ENCODE peak calls at places on chromosomes 7 and 10, in seven cellular contexts. Q is sigmoid colon, A is astrocyte of the spinal cord, D is glutamatergic neuron, G is A549, M is heart right ventricle, T is endodermal cell. C is an unnamed sample.

GRCh38 chr10:88932539-88933256 is 19.9 kb downstream of the ACTA2 start:
- DNase-seq in G (peak; percentile 76), M (no peak), D (peak; percentile 38), A (peak; percentile 78), Q (peak; percentile 83), T (peak; percentile 76), C (peak; percentile 88)

GRCh38 chr10:43250625-43250924 is 16.3 kb downstream of the RASGEF1A start:
- DNase-seq in Q (no peak), A (no peak), D (no peak), G (no peak), T (no peak), M (no peak), C (peak; percentile 71)

GRCh38 chr10:104406715-104407517 is 53.3 kb downstream of the CFAP58 start:
- DNase-seq in M (no peak), T (no peak), Q (no peak), A (peak; percentile 71), D (no peak), G (peak; percentile 35), C (no peak)

GRCh38 chr7:22442187-22442886 is 57.7 kb downstream of the STEAP1B start:
- DNase-seq in G (no peak), D (no peak), A (no peak), Q (no peak), T (peak; percentile 64), M (no peak), C (no peak)

GRCh38 chr7:953547-954327 is 743 bp downstream of the ADAP1 start:
- DNase-seq in D (peak; percentile 65), A (no peak), M (peak; percentile 55), Q (peak; percentile 86), T (peak; percentile 87), G (peak; percentile 64), C (no peak)

GRCh38 chr7:74051193-74051592 is 23.2 kb downstream of the ELN start:
- DNase-seq in G (no peak), Q (no peak), A (peak; percentile 29), D (peak; percentile 10), T (no peak), M (no peak), C (no peak)

GRCh38 chr10:112981553-112981952 is 31.5 kb downstream of the TCF7L2 start:
- DNase-seq in D (no peak), T (no peak), M (no peak), G (no peak), Q (peak; percentile 46), A (peak; percentile 48), C (no peak)

GRCh38 chr10:32787690-32788284 is 170.2 kb downstream of the ITGB1 start:
- DNase-seq in A (no peak), M (no peak), T (no peak), Q (no peak), D (no peak), G (no peak), C (no peak)

GRCh38 chr10:119349341-119349740 is 142.0 kb downstream of the GRK5 start:
- DNase-seq in G (no peak), D (no peak), M (peak; percentile 20), A (no peak), Q (no peak), T (no peak), C (no peak)

GRCh38 chr10:119347181-119347974 is 140.0 kb downstream of the GRK5 start:
- DNase-seq in M (peak; percentile 11), G (no peak), D (no peak), T (no peak), Q (no peak), A (no peak), C (no peak)

GRCh38 chr10:119349937-119350513 is 142.7 kb downstream of the GRK5 start:
- DNase-seq in Q (no peak), M (no peak), A (no peak), T (no peak), D (no peak), G (no peak), C (no peak)

GRCh38 chr10:119348106-119348505 is 140.7 kb downstream of the GRK5 start:
- DNase-seq in D (no peak), M (no peak), Q (no peak), A (no peak), T (no peak), G (no peak), C (no peak)

GRCh38 chr10:119348516-119349240 is 141.3 kb downstream of the GRK5 start:
- DNase-seq in G (no peak), T (no peak), D (no peak), M (peak; percentile 27), A (peak; percentile 88), Q (peak; percentile 77), C (no peak)
- TF ChIP-seq CTCF in G (no peak), T (peak; percentile 33), D (no peak), M (no peak), A (peak; percentile 20), Q (no peak), C (no peak)

GRCh38 chr7:2754086-2754485 is 66.1 kb downstream of the AMZ1 start:
- DNase-seq in G (no peak), Q (peak; percentile 54), D (no peak), M (no peak), A (peak; percentile 34), T (no peak), C (no peak)

GRCh38 chr7:2751086-2751485 is 63.1 kb downstream of the AMZ1 start:
- DNase-seq in T (peak; percentile 57), G (no peak), M (no peak), D (no peak), A (no peak), Q (no peak), C (no peak)

GRCh38 chr7:2754912-2755311 is 66.9 kb downstream of the AMZ1 start:
- DNase-seq in M (no peak), D (no peak), A (no peak), T (no peak), Q (no peak), G (no peak), C (no peak)

GRCh38 chr7:2750054-2750453 is 62.1 kb downstream of the AMZ1 start:
- DNase-seq in T (no peak), A (no peak), G (no peak), M (no peak), Q (no peak), D (no peak), C (no peak)

GRCh38 chr7:2753148-2753547 is 65.1 kb downstream of the AMZ1 start:
- DNase-seq in T (no peak), M (no peak), D (no peak), G (no peak), A (no peak), Q (no peak), C (no peak)
- TF ChIP-seq CTCF in T (no peak), M (no peak), D (no peak), G (no peak), A (no peak), Q (no peak), C (no peak)

GRCh38 chr7:117127585-117128168 is 174.4 kb downstream of the ST7 start:
- DNase-seq in G (peak; percentile 69), Q (peak; percentile 77), M (no peak), A (peak; percentile 73), T (no peak), D (peak; percentile 36), C (no peak)
- TF ChIP-seq CTCF in G (peak; percentile 87), Q (peak; percentile 50), M (peak; percentile 66), A (peak; percentile 70), T (peak; percentile 92), D (peak; percentile 90), C (peak; percentile 78)

DNA sequence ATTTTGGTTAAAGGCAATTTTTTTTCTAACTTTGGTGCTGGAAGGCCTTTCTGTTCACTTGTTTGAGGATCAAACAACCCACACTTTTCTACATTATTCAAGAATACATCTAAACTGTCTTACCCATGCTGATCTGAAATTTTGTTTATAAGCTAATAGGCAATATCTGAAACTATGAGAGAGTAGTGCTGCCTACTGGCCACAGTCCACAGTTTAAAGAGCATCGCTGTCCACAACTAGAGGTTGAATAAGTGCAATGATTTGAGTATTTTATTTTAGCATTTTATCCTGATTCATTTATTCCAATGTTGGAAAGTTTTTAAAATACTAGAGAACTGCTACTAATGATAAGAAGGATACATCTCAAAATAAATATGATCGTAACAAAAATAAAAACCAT is 306.9 kb downstream of the ELMO1 start:
- DNase-seq in T (no peak), A (no peak), G (no peak), D (no peak), Q (no peak), M (no peak), C (no peak)
- TF ChIP-seq CTCF in T (no peak), A (no peak), G (no peak), D (no peak), Q (no peak), M (no peak), C (peak; percentile 50)

GRCh38 chr7:78224923-78225322 is 426.4 kb downstream of the PHTF2 start:
- DNase-seq in Q (no peak), M (no peak), A (no peak), T (no peak), D (no peak), G (no peak), C (no peak)

GRCh38 chr7:78223598-78223997 is 425.0 kb downstream of the PHTF2 start:
- DNase-seq in T (no peak), M (no peak), A (no peak), D (no peak), Q (no peak), G (no peak), C (no peak)

GRCh38 chr7:78225534-78225933 is 427.0 kb downstream of the PHTF2 start:
- DNase-seq in M (no peak), A (no peak), T (no peak), D (no peak), G (no peak), Q (no peak), C (no peak)

GRCh38 chr7:78220754-78221153 is 422.2 kb downstream of the PHTF2 start:
- DNase-seq in Q (no peak), G (no peak), M (no peak), T (no peak), D (no peak), A (no peak), C (no peak)

GRCh38 chr7:78221961-78222751 is 423.6 kb downstream of the PHTF2 start:
- DNase-seq in M (no peak), A (no peak), D (no peak), G (no peak), T (no peak), Q (no peak), C (no peak)
- TF ChIP-seq CTCF in M (no peak), A (no peak), D (no peak), G (no peak), T (peak; percentile 30), Q (no peak), C (no peak)

GRCh38 chr7:100705341-100705752 is 574 bp upstream of the POP7 start:
- DNase-seq in A (peak; percentile 72), T (peak; percentile 96), G (peak; percentile 71), Q (peak; percentile 84), D (peak; percentile 94), M (peak; percentile 86), C (peak; percentile 95)
- TF ChIP-seq CTCF in A (peak; percentile 94), T (peak; percentile 97), G (peak; percentile 92), Q (peak; percentile 93), D (peak; percentile 99), M (peak; percentile 86), C (peak; percentile 99)

GRCh38 chr7:31126976-31127375 is 74.9 kb downstream of the ADCYAP1R1 start:
- DNase-seq in A (peak; percentile 20), Q (no peak), T (no peak), G (no peak), D (no peak), M (no peak), C (no peak)
- TF ChIP-seq CTCF in A (peak; percentile 41), Q (no peak), T (peak; percentile 54), G (no peak), D (peak; percentile 43), M (no peak), C (peak; percentile 59)